ENCODE peak calls at places on chromosomes 6 and 20, in five cellular contexts. L is esophagus squamous epithelium; P is CD4-positive, alpha-beta memory T cell; V is left lung; D is iPS DF 6.9. T is an unnamed sample.

GRCh38 chr6:34143884-34144580 is 1.9 kb downstream of the GRM4 start:
- DNase-seq in L (no peak), P (peak), V (peak), D (no peak), T (no peak)

GRCh38 chr6:168198302-168199180 is 119.5 kb upstream of the FRMD1 start:
- DNase-seq in L (no peak), P (no peak), V (peak), D (no peak), T (no peak)

GRCh38 chr20:52372169-52372568 is 180.6 kb upstream of the ZFP64 start:
- DNase-seq in L (no peak), P (no peak), V (no peak), D (no peak), T (no peak)

GRCh38 chr6:27078734-27079357 is 168.7 kb upstream of the PRSS16 start:
- DNase-seq in L (no peak), P (peak), V (no peak), D (no peak), T (no peak)

GRCh38 chr6:6497976-6498375 is 90.5 kb upstream of the LY86 start:
- DNase-seq in L (no peak), P (no peak), V (no peak), D (no peak), T (no peak)

GRCh38 chr6:15876406-15876805 is 213.6 kb upstream of the DTNBP1 start:
- DNase-seq in L (no peak), P (no peak), V (no peak), D (no peak), T (no peak)

GRCh38 chr20:44948107-44948506 is 12.1 kb downstream of the TOMM34 start:
- DNase-seq in L (no peak), P (no peak), V (no peak), D (no peak), T (no peak)

GRCh38 chr20:44800398-44801046 is 9.8 kb downstream of the RIMS4 start:
- DNase-seq in L (no peak), P (no peak), V (no peak), D (no peak), T (no peak)

GRCh38 chr6:158067436-158068015 is 85.9 kb downstream of the SYNJ2 start:
- DNase-seq in L (no peak), P (no peak), V (no peak), D (no peak), T (no peak)

GRCh38 chr20:6768228-6769185 is 1.0 kb downstream of the BMP2 start:
- DNase-seq in L (no peak), P (no peak), V (peak), D (no peak), T (peak)
- H3K27ac ChIP-seq in L (peak), P (no peak), V (peak), D (no peak), T (peak)

GRCh38 chr6:38184780-38185080 is 365.2 kb downstream of the ZFAND3 start:
- DNase-seq in L (no peak), P (no peak), V (peak), D (no peak), T (no peak)

GRCh38 chr6:38182426-38182825 is 362.9 kb downstream of the ZFAND3 start:
- DNase-seq in L (no peak), P (no peak), V (peak), D (no peak), T (no peak)

GRCh38 chr6:38185752-38186151 is 366.2 kb downstream of the ZFAND3 start:
- DNase-seq in L (no peak), P (no peak), V (no peak), D (no peak), T (no peak)

GRCh38 chr6:38185244-38185643 is 365.7 kb downstream of the ZFAND3 start:
- DNase-seq in L (no peak), P (no peak), V (peak), D (no peak), T (no peak)

DNA sequence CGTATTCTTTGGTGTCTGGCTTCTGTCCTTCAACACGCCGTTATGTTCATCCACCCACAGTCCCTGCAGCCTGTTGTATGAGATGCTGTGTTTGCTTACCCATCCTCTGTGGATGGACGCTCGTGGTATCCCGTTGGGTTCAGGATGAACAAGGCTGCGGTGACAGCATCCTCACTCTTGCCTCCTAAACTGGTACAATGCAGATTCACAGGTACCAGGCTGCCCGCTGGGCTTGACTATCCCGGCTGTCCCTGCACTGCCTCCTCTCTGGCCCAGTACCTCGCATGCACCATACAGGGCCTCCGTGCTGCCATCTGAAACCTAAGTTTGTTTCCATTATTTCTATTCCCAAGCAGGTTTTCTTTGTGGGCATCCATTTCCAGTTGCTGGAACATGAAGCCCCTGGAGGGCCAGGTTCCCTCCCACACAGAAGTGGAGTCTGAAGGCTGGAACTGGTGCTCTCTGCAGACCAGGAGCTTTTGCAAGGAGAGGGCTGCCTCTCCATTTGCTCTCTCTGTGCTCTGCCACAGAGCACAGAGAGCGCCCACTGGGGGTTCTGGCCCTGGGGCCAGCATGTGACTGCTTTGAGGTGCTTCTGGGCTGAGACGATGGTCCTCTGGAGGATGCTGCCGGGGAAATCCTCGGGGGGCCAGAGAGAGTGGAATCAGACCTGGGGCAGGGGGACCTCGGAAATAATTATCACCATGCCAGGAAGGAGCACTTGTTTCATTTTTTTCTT is 364.7 kb downstream of the ZFAND3 start:
- DNase-seq in L (no peak), P (no peak), V (no peak), D (no peak), T (no peak)
- H3K27ac ChIP-seq in L (no peak), P (no peak), V (no peak), D (no peak), T (no peak)

GRCh38 chr20:57620999-57621398 is 773 bp upstream of the ZBP1 start:
- DNase-seq in L (no peak), P (no peak), V (peak), D (no peak), T (no peak)

GRCh38 chr20:57622579-57623381 is 2.6 kb upstream of the ZBP1 start:
- DNase-seq in L (no peak), P (peak), V (peak), D (peak), T (peak)

GRCh38 chr20:57620274-57620990 is at the start of gene ZBP1:
- DNase-seq in L (no peak), P (peak), V (peak), D (no peak), T (no peak)

GRCh38 chr20:57622201-57622570 is 2.0 kb upstream of the ZBP1 start:
- DNase-seq in L (no peak), P (no peak), V (peak), D (no peak), T (no peak)

GRCh38 chr20:57621426-57622200 is 1.4 kb upstream of the ZBP1 start:
- DNase-seq in L (no peak), P (no peak), V (peak), D (no peak), T (no peak)
- H3K27ac ChIP-seq in L (no peak), P (peak), V (no peak), D (no peak), T (no peak)

GRCh38 chr20:61562897-61563504 is 310.9 kb downstream of the CDH4 start:
- DNase-seq in L (no peak), P (no peak), V (no peak), D (no peak), T (no peak)
- H3K27ac ChIP-seq in L (no peak), P (no peak), V (no peak), D (no peak), T (no peak)

DNA sequence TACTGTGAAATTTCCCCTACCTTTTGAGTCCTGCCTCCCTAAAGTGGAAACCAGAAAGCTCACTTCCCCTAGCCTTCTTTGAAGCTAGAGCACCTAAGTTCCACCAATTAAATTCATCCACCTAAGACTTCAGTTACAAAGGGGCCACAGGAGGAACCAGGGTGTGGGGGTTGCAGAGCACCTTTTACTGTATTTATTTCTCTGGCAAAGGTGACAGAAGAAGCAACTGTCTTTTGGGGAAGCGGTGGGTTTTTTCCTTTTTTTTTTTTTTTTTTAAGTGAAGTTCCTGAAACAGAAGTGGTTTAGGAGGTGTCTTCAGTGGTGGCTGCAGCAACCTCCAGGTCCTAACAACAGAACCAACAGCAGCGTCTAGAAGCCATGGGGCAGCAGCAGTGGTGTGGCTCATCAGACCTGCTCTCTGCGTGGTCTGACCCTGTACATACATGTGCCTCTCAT is 13.1 kb downstream of the PSMB9 start:
- DNase-seq in L (no peak), P (peak), V (no peak), D (no peak), T (no peak)
- H3K27ac ChIP-seq in L (no peak), P (peak), V (no peak), D (no peak), T (no peak)

T was measured in uterus.